ENCODE peak calls at places on chromosomes 1 and 21, in eight cellular contexts. Z is choroid plexus epithelial cell; U is NCI-H1436; G is activated CD8-positive, alpha-beta memory T cell treated with anti-CD3 and anti-CD28 coated beads for 1 hour; L is NCI-H1092 treated with DMSO at 0.1 percent for 48 hours; E is NCI-H524; D is heart right ventricle; C is PC-3. T is an unnamed sample.

GRCh38 chr1:236400061-236400638 is 6.1 kb downstream of the EDARADD start:
- DNase-seq in Z (peak; percentile 51), U (no peak), G (no peak), L (no peak), E (no peak), D (no peak), C (no peak), T (no peak)

GRCh38 chr21:16815228-16815627 is 697.6 kb upstream of the CXADR start:
- DNase-seq in Z (no peak), U (no peak), G (no peak), L (no peak), E (no peak), D (no peak), C (no peak), T (no peak)

GRCh38 chr1:164834641-164835040 is 275.7 kb downstream of the PBX1 start:
- DNase-seq in Z (peak; percentile 35), U (no peak), G (no peak), L (no peak), E (no peak), D (no peak), C (no peak), T (no peak)

GRCh38 chr1:65668368-65668767 is 124.3 kb upstream of the PDE4B start:
- DNase-seq in Z (no peak), U (no peak), G (no peak), L (no peak), E (no peak), D (no peak), C (no peak), T (no peak)

GRCh38 chr21:20720623-20721022 is 277.6 kb upstream of the NCAM2 start:
- DNase-seq in Z (peak; percentile 82), U (no peak), G (no peak), L (no peak), E (no peak), D (no peak), C (peak; percentile 63), T (no peak)

GRCh38 chr21:17780539-17780938 is 38.6 kb downstream of the C21orf91 start:
- DNase-seq in Z (no peak), U (no peak), G (no peak), L (no peak), E (no peak), D (no peak), C (no peak), T (no peak)

GRCh38 chr1:94098585-94099111 is 22.3 kb downstream of the ABCA4 start:
- DNase-seq in Z (no peak), U (no peak), G (no peak), L (no peak), E (no peak), D (no peak), C (no peak), T (no peak)

GRCh38 chr1:21524220-21524619 is 15.0 kb downstream of the ALPL start:
- DNase-seq in Z (no peak), U (no peak), G (no peak), L (no peak), E (no peak), D (no peak), C (no peak), T (no peak)

GRCh38 chr1:2445823-2446215 is 30.3 kb upstream of the PLCH2 start:
- DNase-seq in Z (no peak), U (no peak), G (no peak), L (no peak), E (peak; percentile 34), D (no peak), C (no peak), T (no peak)

GRCh38 chr21:16194851-16195251 is 465.1 kb downstream of the USP25 start:
- DNase-seq in Z (peak; percentile 57), U (no peak), G (no peak), L (no peak), E (no peak), D (no peak), C (no peak), T (no peak)

GRCh38 chr1:8987881-8988617 is 38.2 kb downstream of the SLC2A7 start:
- DNase-seq in Z (peak; percentile 56), U (peak; percentile 13), G (no peak), L (peak; percentile 29), E (no peak), D (peak; percentile 31), C (peak; percentile 64), T (no peak)

GRCh38 chr21:39604951-39605350 is 7.8 kb upstream of the B3GALT5 start:
- DNase-seq in Z (no peak), U (no peak), G (no peak), L (no peak), E (no peak), D (no peak), C (no peak), T (no peak)

GRCh38 chr1:155070721-155071556 is 7.4 kb downstream of the EFNA4 start:
- DNase-seq in Z (peak; percentile 73), U (peak; percentile 82), G (no peak), L (peak; percentile 80), E (peak; percentile 69), D (peak; percentile 69), C (peak; percentile 93), T (peak; percentile 88)

GRCh38 chr1:184189361-184189760 is 137.8 kb downstream of the TSEN15 start:
- DNase-seq in Z (no peak), U (no peak), G (no peak), L (peak; percentile 95), E (no peak), D (peak; percentile 22), C (no peak), T (no peak)

GRCh38 chr1:11882814-11883538 is 24.2 kb upstream of the NPPB start:
- DNase-seq in Z (no peak), U (no peak), G (no peak), L (no peak), E (no peak), D (peak; percentile 87), C (no peak), T (no peak)

GRCh38 chr1:228030451-228031201 is 23.8 kb downstream of the WNT3A start:
- DNase-seq in Z (no peak), U (no peak), G (no peak), L (no peak), E (no peak), D (no peak), C (no peak), T (peak; percentile 46)

GRCh38 chr1:222009105-222009730 is 267.3 kb upstream of the DUSP10 start:
- DNase-seq in Z (peak; percentile 48), U (peak; percentile 26), G (no peak), L (peak; percentile 34), E (peak; percentile 9), D (no peak), C (peak; percentile 78), T (no peak)

GRCh38 chr1:88802950-88803349 is 88.4 kb downstream of the GTF2B start:
- DNase-seq in Z (peak; percentile 68), U (no peak), G (no peak), L (no peak), E (no peak), D (no peak), C (peak; percentile 51), T (no peak)

GRCh38 chr1:72000809-72001208 is 281.5 kb downstream of the NEGR1 start:
- DNase-seq in Z (no peak), U (no peak), G (no peak), L (no peak), E (no peak), D (no peak), C (no peak), T (no peak)

GRCh38 chr1:170765712-170766330 is 101.9 kb downstream of the PRRX1 start:
- DNase-seq in Z (peak; percentile 74), U (no peak), G (no peak), L (peak; percentile 11), E (no peak), D (no peak), C (peak; percentile 46), T (no peak)

GRCh38 chr1:236065509-236066005 is 667 bp upstream of the NID1 start:
- DNase-seq in Z (no peak), U (no peak), G (no peak), L (no peak), E (no peak), D (peak; percentile 44), C (no peak), T (no peak)

GRCh38 chr1:104780470-104781078 is 1030.9 kb downstream of the AMY1C start:
- DNase-seq in Z (peak; percentile 42), U (peak; percentile 49), G (no peak), L (peak; percentile 52), E (no peak), D (no peak), C (peak; percentile 64), T (no peak)

GRCh38 chr1:147172168-147173016 is at the start of gene PRKAB2:
- DNase-seq in Z (peak; percentile 98), U (peak; percentile 93), G (peak; percentile 66), L (peak; percentile 97), E (peak; percentile 84), D (peak; percentile 96), C (peak; percentile 97), T (peak; percentile 98)

GRCh38 chr1:160855181-160855981 is 7.3 kb downstream of the CD244 start:
- DNase-seq in Z (no peak), U (no peak), G (no peak), L (no peak), E (no peak), D (no peak), C (no peak), T (no peak)

GRCh38 chr1:167562697-167563096 is 9.1 kb upstream of the CREG1 start:
- DNase-seq in Z (peak; percentile 53), U (no peak), G (no peak), L (no peak), E (no peak), D (no peak), C (no peak), T (no peak)

GRCh38 chr1:21929951-21930615 is 7.0 kb downstream of the HSPG2 start:
- DNase-seq in Z (no peak), U (no peak), G (no peak), L (no peak), E (no peak), D (no peak), C (no peak), T (no peak)

GRCh38 chr1:56095924-56096655 is 483.3 kb downstream of the PLPP3 start:
- DNase-seq in Z (peak; percentile 92), U (no peak), G (no peak), L (no peak), E (no peak), D (no peak), C (no peak), T (no peak)

GRCh38 chr1:44664730-44665370 is 9.4 kb downstream of the TMEM53 start:
- DNase-seq in Z (no peak), U (no peak), G (no peak), L (no peak), E (no peak), D (no peak), C (no peak), T (no peak)

GRCh38 chr1:207336559-207337467 is 15.3 kb downstream of the CD55 start:
- DNase-seq in Z (peak; percentile 71), U (no peak), G (no peak), L (no peak), E (no peak), D (no peak), C (peak; percentile 97), T (no peak)

GRCh38 chr1:35660581-35661473 is 19.5 kb upstream of the PSMB2 start:
- DNase-seq in Z (peak; percentile 74), U (no peak), G (no peak), L (no peak), E (no peak), D (no peak), C (peak; percentile 25), T (no peak)

GRCh38 chr1:35505911-35506798 is 51.0 kb downstream of the KIAA0319L start:
- DNase-seq in Z (peak; percentile 92), U (peak; percentile 21), G (no peak), L (no peak), E (no peak), D (peak; percentile 9), C (peak; percentile 96), T (no peak)

T was measured in ascending aorta.